ENCODE peak calls at places on chromosomes 13 and 19, in four cellular contexts. H is BE2C, M is colonic mucosa, C is sigmoid colon. T is an unnamed sample.

GRCh38 chr19:409006-409514 is at the start of gene C2CD4C:
- DNase-seq in C (no peak), H (no peak), M (no peak), T (no peak)

GRCh38 chr13:104796581-104796980 is 1730.4 kb upstream of the SLC10A2 start:
- DNase-seq in M (no peak), C (no peak), H (no peak), T (no peak)

GRCh38 chr13:101455863-101456262 is 3.4 kb downstream of the ITGBL1 start:
- DNase-seq in C (no peak), H (no peak), M (no peak), T (peak)

GRCh38 chr19:3868770-3869456 is at the start of gene ZFR2:
- DNase-seq in H (peak), M (no peak), C (no peak), T (no peak)

GRCh38 chr13:109610517-109610916 is 175.9 kb downstream of the IRS2 start:
- DNase-seq in C (peak), H (peak), M (peak), T (no peak)

GRCh38 chr19:56866563-56866962 is 26.0 kb upstream of the PEG3 start:
- DNase-seq in C (no peak), M (no peak), H (no peak), T (no peak)

GRCh38 chr13:104773775-104774174 is 1707.6 kb upstream of the SLC10A2 start:
- DNase-seq in H (no peak), C (no peak), M (no peak), T (peak)

GRCh38 chr13:111382877-111383276 is 62.4 kb downstream of the TEX29 start:
- DNase-seq in H (no peak), M (no peak), C (no peak), T (no peak)

GRCh38 chr19:18109731-18110671 is 12.4 kb downstream of the MAST3 start:
- DNase-seq in M (peak), H (peak), C (peak), T (no peak)

GRCh38 chr19:8423821-8424223 is 10.7 kb downstream of the MARCHF2 start:
- DNase-seq in H (peak), C (peak), M (peak), T (peak)

GRCh38 chr19:35755550-35756371 is 1.1 kb downstream of the HSPB6 start:
- DNase-seq in M (peak), C (peak), H (no peak), T (peak)

GRCh38 chr19:15014579-15014978 is 34.7 kb upstream of the CASP14 start:
- DNase-seq in C (no peak), H (no peak), M (no peak), T (no peak)

GRCh38 chr13:74825170-74825948 is 656.6 kb downstream of the TBC1D4 start:
- DNase-seq in M (no peak), C (no peak), H (no peak), T (peak)

GRCh38 chr13:42454749-42455148 is 119.2 kb upstream of the TNFSF11 start:
- DNase-seq in C (no peak), M (no peak), H (no peak), T (no peak)

GRCh38 chr13:28540612-28541011 is 45.7 kb upstream of the FLT1 start:
- DNase-seq in M (no peak), H (no peak), C (no peak), T (no peak)

GRCh38 chr19:6890938-6891337 is 3.6 kb downstream of the ADGRE1 start:
- DNase-seq in M (no peak), C (no peak), H (no peak), T (no peak)

GRCh38 chr19:39199025-39199424 is 2.3 kb downstream of the NCCRP1 start:
- DNase-seq in M (no peak), H (peak), C (peak), T (peak)

GRCh38 chr13:59494560-59494970 is 669.2 kb downstream of the DIAPH3 start:
- DNase-seq in M (no peak), C (peak), H (no peak), T (no peak)

GRCh38 chr19:18809149-18809978 is 18.3 kb upstream of the COMP start:
- DNase-seq in C (peak), H (no peak), M (peak), T (peak)

GRCh38 chr19:29714953-29715694 is at the start of gene C19orf12:
- DNase-seq in H (peak), C (peak), M (peak), T (no peak)

GRCh38 chr13:32986552-32986951 is 29.7 kb upstream of the KL start:
- DNase-seq in M (no peak), C (no peak), H (no peak), T (no peak)

GRCh38 chr19:8577247-8577646 is at the start of gene MYO1F:
- DNase-seq in M (peak), H (no peak), C (peak), T (no peak)

GRCh38 chr19:42440357-42441046 is 2.2 kb downstream of the CXCL17 start:
- DNase-seq in H (peak), M (peak), C (peak), T (peak)

GRCh38 chr13:113123226-113124150 is 889 bp downstream of the F10 start:
- DNase-seq in H (no peak), C (no peak), M (no peak), T (no peak)

GRCh38 chr13:101178394-101178793 is 237.9 kb downstream of the NALCN start:
- DNase-seq in C (no peak), M (no peak), H (no peak), T (no peak)

GRCh38 chr19:13748169-13748884 is 16.0 kb upstream of the MRI1 start:
- DNase-seq in H (no peak), M (peak), C (no peak), T (peak)

GRCh38 chr13:79593611-79594275 is 112.8 kb downstream of the NDFIP2 start:
- DNase-seq in C (no peak), H (no peak), M (no peak), T (peak)

GRCh38 chr19:51702754-51703654 is 9.9 kb downstream of the SPACA6 start:
- DNase-seq in H (no peak), M (peak), C (peak), T (no peak)

GRCh38 chr19:18791315-18791678 is 192 bp upstream of the COMP start:
- DNase-seq in M (no peak), C (no peak), H (no peak), T (no peak)

GRCh38 chr13:39025433-39025839 is 12.5 kb downstream of the PROSER1 start:
- DNase-seq in C (no peak), H (no peak), M (no peak), T (no peak)

GRCh38 chr13:112704634-112705145 is 14.9 kb downstream of the ATP11A start:
- DNase-seq in C (no peak), M (no peak), H (no peak), T (no peak)

GRCh38 chr13:43305416-43305815 is 282.0 kb downstream of the DNAJC15 start:
- DNase-seq in C (no peak), H (no peak), M (no peak), T (no peak)

GRCh38 chr13:106104281-106104901 is 431.1 kb downstream of the EFNB2 start:
- DNase-seq in M (no peak), H (no peak), C (no peak), T (peak)

GRCh38 chr13:113901642-113902041 is 37.8 kb upstream of the GAS6 start:
- DNase-seq in H (no peak), M (peak), C (no peak), T (no peak)

GRCh38 chr19:33535176-33535575 is 13.6 kb upstream of the PEPD start:
- DNase-seq in H (no peak), C (no peak), M (no peak), T (no peak)

GRCh38 chr19:50202399-50202798 is 1.0 kb upstream of the MYH14 start:
- DNase-seq in H (no peak), C (no peak), M (no peak), T (no peak)

GRCh38 chr19:10228925-10229324 is 2.2 kb downstream of the S1PR2 start:
- DNase-seq in H (peak), C (no peak), M (peak), T (no peak)

GRCh38 chr19:2998642-2999041 is 21.3 kb downstream of the TLE6 start:
- DNase-seq in M (no peak), C (no peak), H (no peak), T (no peak)

GRCh38 chr13:20136781-20137703 is 23.8 kb downstream of the GJA3 start:
- DNase-seq in C (peak), H (peak), M (peak), T (no peak)
- TF ChIP-seq CTCF in C (no peak), H (peak), M (no peak), T (peak)

GRCh38 chr13:73075546-73075945 is 16.7 kb downstream of the KLF5 start:
- DNase-seq in M (peak), H (no peak), C (no peak), T (no peak)

GRCh38 chr13:73074101-73074500 is 15.3 kb downstream of the KLF5 start:
- DNase-seq in M (peak), H (no peak), C (no peak), T (no peak)

GRCh38 chr13:73077867-73078266 is 19.1 kb downstream of the KLF5 start:
- DNase-seq in C (no peak), M (no peak), H (no peak), T (no peak)

GRCh38 chr13:73073050-73073449 is 14.2 kb downstream of the KLF5 start:
- DNase-seq in M (peak), C (no peak), H (no peak), T (no peak)

GRCh38 chr13:73076013-73076412 is 17.2 kb downstream of the KLF5 start:
- DNase-seq in H (no peak), C (no peak), M (no peak), T (no peak)
- TF ChIP-seq CTCF in H (no peak), C (no peak), M (no peak), T (no peak)

GRCh38 chr19:27774337-27774736 is 1438.6 kb downstream of the UQCRFS1 start:
- DNase-seq in H (peak), C (no peak), M (no peak), T (no peak)
- TF ChIP-seq CTCF in H (peak), C (no peak), M (no peak), T (peak)

GRCh38 chr13:97631158-97631557 is 197.2 kb downstream of the RAP2A start:
- DNase-seq in C (no peak), H (no peak), M (no peak), T (no peak)
- TF ChIP-seq CTCF in C (no peak), H (peak), M (no peak), T (peak)